ENCODE peak calls at places on chromosomes 16 and 17, in four cellular contexts. One of them, this sample, is unnamed.

GRCh38 chr16:79635488-79635887 is 35.0 kb upstream of the MAF start:
- DNase-seq in K562: no peak
- DNase-seq in H1: no peak
- DNase-seq in HepG2: no peak
- DNase-seq in this sample: no peak

GRCh38 chr16:4017807-4018206 is 98.4 kb downstream of the ADCY9 start:
- DNase-seq in HepG2: no peak
- DNase-seq in K562: no peak
- DNase-seq in H1: no peak
- DNase-seq in this sample: no peak

GRCh38 chr17:75263051-75263450 is 1.4 kb downstream of the MRPS7 start:
- DNase-seq in HepG2: no peak
- DNase-seq in K562: no peak
- DNase-seq in H1: no peak
- DNase-seq in this sample: no peak

GRCh38 chr16:89442990-89443726 is 47.2 kb downstream of the ANKRD11 start:
- DNase-seq in H1: no peak
- DNase-seq in K562: no peak
- DNase-seq in HepG2: peak; percentile 89
- DNase-seq in this sample: peak; percentile 85

GRCh38 chr17:46790216-46790615 is 28.3 kb downstream of the WNT3 start:
- DNase-seq in K562: no peak
- DNase-seq in H1: no peak
- DNase-seq in HepG2: no peak
- DNase-seq in this sample: no peak

GRCh38 chr16:65071371-65072311 is 50.2 kb downstream of the CDH11 start:
- DNase-seq in HepG2: no peak
- DNase-seq in H1: no peak
- DNase-seq in K562: no peak
- DNase-seq in this sample: no peak

GRCh38 chr17:50151937-50152547 is 1.6 kb upstream of the PPP1R9B start:
- DNase-seq in K562: peak; percentile 70
- DNase-seq in H1: peak; percentile 85
- DNase-seq in HepG2: peak; percentile 87
- DNase-seq in this sample: peak; percentile 99

GRCh38 chr17:45889579-45889978 is 4.8 kb upstream of the MAPT start:
- DNase-seq in K562: no peak
- DNase-seq in H1: no peak
- DNase-seq in HepG2: no peak
- DNase-seq in this sample: no peak

GRCh38 chr16:70681382-70682238 is 4.2 kb downstream of the MTSS2 start:
- DNase-seq in HepG2: peak; percentile 92
- DNase-seq in H1: no peak
- DNase-seq in K562: no peak
- DNase-seq in this sample: no peak

GRCh38 chr16:79325211-79325610 is 275.3 kb downstream of the MAF start:
- DNase-seq in K562: no peak
- DNase-seq in HepG2: no peak
- DNase-seq in H1: no peak
- DNase-seq in this sample: no peak

GRCh38 chr17:8175795-8176196 is 384 bp downstream of the TMEM107 start:
- DNase-seq in K562: no peak
- DNase-seq in HepG2: no peak
- DNase-seq in H1: no peak
- DNase-seq in this sample: peak; percentile 39

GRCh38 chr16:87431926-87432325 is 39.8 kb downstream of the MAP1LC3B start:
- DNase-seq in K562: no peak
- DNase-seq in H1: no peak
- DNase-seq in HepG2: no peak
- DNase-seq in this sample: no peak
- TF ChIP-seq RNF2 in K562: no peak
- TF ChIP-seq RNF2 in H1: no peak
- TF ChIP-seq RNF2 in HepG2: no peak
- TF ChIP-seq RNF2 in this sample: no peak

GRCh38 chr16:74564451-74564984 is 42.4 kb downstream of the GLG1 start:
- DNase-seq in HepG2: no peak
- DNase-seq in K562: no peak
- DNase-seq in H1: no peak
- DNase-seq in this sample: no peak

GRCh38 chr16:74561626-74562025 is 45.3 kb downstream of the GLG1 start:
- DNase-seq in K562: no peak
- DNase-seq in HepG2: no peak
- DNase-seq in H1: no peak
- DNase-seq in this sample: no peak

GRCh38 chr16:74562117-74562516 is 44.8 kb downstream of the GLG1 start:
- DNase-seq in K562: no peak
- DNase-seq in HepG2: no peak
- DNase-seq in H1: no peak
- DNase-seq in this sample: no peak

GRCh38 chr16:74565378-74565777 is 41.5 kb downstream of the GLG1 start:
- DNase-seq in HepG2: no peak
- DNase-seq in H1: no peak
- DNase-seq in K562: peak; percentile 25
- DNase-seq in this sample: no peak

DNA sequence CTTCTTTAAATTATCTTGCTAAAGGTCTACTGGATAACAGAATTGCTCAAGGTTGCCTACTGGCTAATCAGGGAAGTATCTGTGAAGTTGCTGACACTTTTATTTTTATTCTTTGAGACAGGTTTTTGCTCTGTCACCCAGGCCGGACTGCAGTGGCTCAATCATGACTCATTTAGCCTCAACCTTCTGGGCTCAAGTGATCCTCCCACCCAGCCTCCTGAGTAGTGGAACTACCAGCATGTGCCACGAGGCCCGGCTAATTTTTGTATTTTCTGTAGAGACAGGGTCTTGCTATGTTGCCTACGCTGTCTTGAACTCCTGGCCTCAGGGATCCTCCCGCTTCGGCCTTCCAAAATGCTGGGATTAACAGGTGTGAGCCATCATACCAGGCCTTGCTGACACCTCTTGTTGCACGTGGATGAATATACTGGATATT is 43.1 kb downstream of the GLG1 start:
- DNase-seq in HepG2: no peak
- DNase-seq in K562: peak; percentile 12
- DNase-seq in H1: no peak
- DNase-seq in this sample: peak; percentile 41
- TF ChIP-seq RNF2 in HepG2: no peak
- TF ChIP-seq RNF2 in K562: peak; percentile 34
- TF ChIP-seq RNF2 in H1: no peak
- TF ChIP-seq RNF2 in this sample: no peak

GRCh38 chr16:11316331-11317015 is 28.8 kb upstream of the RMI2 start:
- DNase-seq in HepG2: no peak
- DNase-seq in K562: no peak
- DNase-seq in H1: peak; percentile 71
- DNase-seq in this sample: no peak
- TF ChIP-seq RNF2 in HepG2: no peak
- TF ChIP-seq RNF2 in K562: no peak
- TF ChIP-seq RNF2 in H1: no peak
- TF ChIP-seq RNF2 in this sample: no peak

GRCh38 chr16:2586241-2586640 is 48.4 kb downstream of the PDPK1 start:
- DNase-seq in K562: peak; percentile 47
- DNase-seq in H1: peak; percentile 71
- DNase-seq in HepG2: no peak
- DNase-seq in this sample: no peak

GRCh38 chr16:2587891-2588565 is 50.2 kb downstream of the PDPK1 start:
- DNase-seq in H1: no peak
- DNase-seq in K562: no peak
- DNase-seq in HepG2: no peak
- DNase-seq in this sample: no peak

GRCh38 chr16:2585651-2586081 is 47.8 kb downstream of the PDPK1 start:
- DNase-seq in HepG2: no peak
- DNase-seq in H1: no peak
- DNase-seq in K562: no peak
- DNase-seq in this sample: no peak

GRCh38 chr16:2586901-2587480 is 49.2 kb downstream of the PDPK1 start:
- DNase-seq in H1: no peak
- DNase-seq in K562: no peak
- DNase-seq in HepG2: no peak
- DNase-seq in this sample: no peak

DNA sequence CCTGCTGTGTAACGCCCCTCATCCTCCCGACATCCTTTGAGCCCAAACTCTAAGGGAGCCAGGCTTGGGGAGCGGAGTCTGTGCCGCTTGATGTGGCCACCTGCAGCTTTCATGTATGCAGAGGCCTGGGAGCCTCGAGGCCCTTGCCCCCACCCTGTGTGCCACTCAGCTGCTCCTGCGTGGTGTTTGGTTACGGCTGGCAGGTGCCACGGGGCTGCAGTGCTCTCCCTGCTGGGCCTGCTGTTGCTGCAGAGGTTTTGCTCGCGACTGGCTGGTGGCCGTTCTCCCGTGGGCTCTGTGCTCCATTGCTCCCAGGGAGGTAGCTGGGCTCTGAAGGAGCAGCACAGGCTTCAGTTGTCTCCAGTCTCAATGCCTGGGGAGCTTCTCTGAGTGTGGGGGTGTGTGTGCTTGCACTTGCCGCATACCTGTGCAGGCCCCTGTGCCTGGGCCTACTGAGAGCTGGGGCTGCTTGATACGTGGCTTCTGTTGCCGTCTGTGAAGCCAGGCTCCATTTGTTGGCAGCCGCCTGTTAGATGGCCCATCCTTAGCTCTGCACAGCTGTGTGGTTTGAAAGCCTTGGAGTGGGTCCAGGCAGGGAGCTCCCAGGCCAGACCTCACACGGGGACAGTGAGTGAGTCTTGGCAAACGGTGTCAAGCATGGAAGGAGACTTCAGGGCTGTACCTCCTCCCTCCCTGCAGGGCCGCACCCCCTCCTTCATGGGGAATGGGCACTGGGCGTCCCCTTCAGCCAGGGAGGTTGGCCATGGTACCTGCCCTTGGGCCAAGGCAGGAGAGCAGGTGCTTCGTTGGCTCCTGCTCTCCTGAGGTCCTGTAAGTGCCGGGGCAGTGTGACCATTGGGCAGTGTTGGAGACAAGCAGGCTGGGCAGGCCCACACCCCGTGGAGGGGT is 47.2 kb downstream of the PDPK1 start:
- DNase-seq in H1: no peak
- DNase-seq in K562: no peak
- DNase-seq in HepG2: no peak
- DNase-seq in this sample: no peak
- TF ChIP-seq RNF2 in H1: no peak
- TF ChIP-seq RNF2 in K562: no peak
- TF ChIP-seq RNF2 in HepG2: no peak
- TF ChIP-seq RNF2 in this sample: no peak

GRCh38 chr16:76900285-76901263 is 290.4 kb upstream of the MON1B start:
- DNase-seq in HepG2: no peak
- DNase-seq in K562: no peak
- DNase-seq in H1: no peak
- DNase-seq in this sample: peak; percentile 28
- TF ChIP-seq RNF2 in HepG2: no peak
- TF ChIP-seq RNF2 in K562: no peak
- TF ChIP-seq RNF2 in H1: no peak
- TF ChIP-seq RNF2 in this sample: no peak

DNA sequence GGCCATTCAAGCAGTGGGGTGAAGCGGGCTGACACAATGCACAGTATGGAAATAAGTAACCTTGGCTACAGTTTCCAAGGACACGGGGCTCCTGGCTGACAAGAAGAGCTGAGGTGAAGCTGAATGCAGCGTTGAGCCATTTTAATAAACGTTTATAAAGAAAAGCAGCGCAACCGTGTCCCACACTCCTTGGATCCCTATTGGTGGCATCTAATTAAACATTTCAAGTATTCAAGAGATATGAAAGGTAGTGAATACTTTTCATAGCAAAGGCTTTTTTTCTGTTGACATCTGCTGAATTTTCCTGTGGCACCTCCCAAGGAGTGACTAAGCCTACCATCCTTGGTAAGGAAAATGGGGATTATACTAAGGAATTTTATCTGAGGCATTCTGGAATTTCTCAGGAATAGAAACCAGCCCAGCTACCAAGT is 26.5 kb downstream of the DUSP14 start:
- DNase-seq in H1: no peak
- DNase-seq in HepG2: no peak
- DNase-seq in K562: no peak
- DNase-seq in this sample: no peak
- TF ChIP-seq RNF2 in H1: no peak
- TF ChIP-seq RNF2 in HepG2: no peak
- TF ChIP-seq RNF2 in K562: no peak
- TF ChIP-seq RNF2 in this sample: no peak

This sample was measured in A549.